ENCODE peak calls at places on chromosomes 3 and 15, in five cellular contexts. U is H1, R is IMR-90, P is neuronal stem cell, Y is mesenchymal stem cell. E is an unnamed sample.

GRCh38 chr15:60708684-60709083 is 229.7 kb upstream of the ICE2 start:
- DNase-seq in U (no peak), R (peak), P (no peak), Y (peak), E (no peak)

GRCh38 chr3:9673082-9673481 is 23.8 kb downstream of the MTMR14 start:
- DNase-seq in U (no peak), R (no peak), P (no peak), Y (no peak), E (no peak)

GRCh38 chr3:122299872-122300460 is 25.1 kb upstream of the CSTA start:
- DNase-seq in U (peak), R (peak), P (no peak), Y (peak), E (no peak)

GRCh38 chr3:16332904-16333426 is 68.0 kb downstream of the OXNAD1 start:
- DNase-seq in U (no peak), R (peak), P (no peak), Y (peak), E (no peak)

GRCh38 chr15:60773255-60773654 is 294.3 kb upstream of the ICE2 start:
- DNase-seq in U (no peak), R (no peak), P (no peak), Y (no peak), E (no peak)

GRCh38 chr3:190064112-190064511 is 56.6 kb downstream of the P3H2 start:
- DNase-seq in U (no peak), R (peak), P (no peak), Y (peak), E (no peak)

GRCh38 chr3:164687902-164688301 is 390.4 kb downstream of the SI start:
- DNase-seq in U (no peak), R (no peak), P (no peak), Y (no peak), E (no peak)

GRCh38 chr15:70799667-70800450 is 36.5 kb upstream of the UACA start:
- DNase-seq in U (no peak), R (peak), P (no peak), Y (peak), E (no peak)

GRCh38 chr15:33535135-33535534 is 224.4 kb downstream of the RYR3 start:
- DNase-seq in U (no peak), R (no peak), P (no peak), Y (no peak), E (no peak)

GRCh38 chr15:31934821-31935220 is 95.5 kb upstream of the CHRNA7 start:
- DNase-seq in U (no peak), R (no peak), P (no peak), Y (no peak), E (no peak)

GRCh38 chr3:58874248-58874741 is 175.5 kb downstream of the CFAP20DC start:
- DNase-seq in U (no peak), R (peak), P (no peak), Y (peak), E (no peak)

GRCh38 chr3:154050766-154051165 is 70.4 kb upstream of the ARHGEF26 start:
- DNase-seq in U (no peak), R (no peak), P (no peak), Y (peak), E (no peak)

GRCh38 chr3:196989721-196990262 is 21.2 kb upstream of the PIGZ start:
- DNase-seq in U (no peak), R (no peak), P (no peak), Y (no peak), E (no peak)

GRCh38 chr3:46098319-46098761 is 71.1 kb upstream of the XCR1 start:
- DNase-seq in U (no peak), R (peak), P (no peak), Y (peak), E (no peak)

GRCh38 chr3:15330031-15330596 is 2.3 kb downstream of the SH3BP5 start:
- DNase-seq in U (no peak), R (peak), P (no peak), Y (no peak), E (no peak)

GRCh38 chr3:36701903-36702374 is 62.4 kb downstream of the DCLK3 start:
- DNase-seq in U (no peak), R (peak), P (no peak), Y (peak), E (no peak)

GRCh38 chr15:96326551-96327154 is 3.8 kb upstream of the NR2F2 start:
- DNase-seq in U (no peak), R (no peak), P (no peak), Y (peak), E (peak)

GRCh38 chr3:79396595-79396994 is 371.2 kb downstream of the ROBO1 start:
- DNase-seq in U (no peak), R (no peak), P (no peak), Y (no peak), E (no peak)

GRCh38 chr3:15307580-15307979 is 24.8 kb downstream of the SH3BP5 start:
- DNase-seq in U (no peak), R (no peak), P (no peak), Y (no peak), E (no peak)

GRCh38 chr3:185658504-185658912 is 72.4 kb downstream of the SENP2 start:
- DNase-seq in U (no peak), R (peak), P (no peak), Y (peak), E (no peak)

GRCh38 chr3:157335677-157336076 is 101.0 kb upstream of the PTX3 start:
- DNase-seq in U (no peak), R (peak), P (peak), Y (peak), E (peak)

GRCh38 chr3:185144784-185145183 is 8.1 kb downstream of the C3orf70 start:
- DNase-seq in U (no peak), R (no peak), P (no peak), Y (no peak), E (no peak)

GRCh38 chr3:124688580-124689454 is 41.4 kb upstream of the UMPS start:
- DNase-seq in U (peak), R (peak), P (peak), Y (peak), E (peak)

GRCh38 chr3:100834332-100834731 is 125.0 kb downstream of the TFG start:
- DNase-seq in U (no peak), R (no peak), P (no peak), Y (no peak), E (no peak)

GRCh38 chr3:184690236-184690883 is 21.5 kb downstream of the MAGEF1 start:
- DNase-seq in U (no peak), R (no peak), P (no peak), Y (no peak), E (no peak)

GRCh38 chr15:101366853-101367252 is 71.8 kb upstream of the SNRPA1 start:
- DNase-seq in U (peak), R (no peak), P (no peak), Y (no peak), E (no peak)

GRCh38 chr3:58293516-58293915 is 12.5 kb upstream of the RPP14 start:
- DNase-seq in U (no peak), R (no peak), P (no peak), Y (no peak), E (no peak)

GRCh38 chr3:32121137-32121536 is 14.7 kb downstream of the GPD1L start:
- DNase-seq in U (no peak), R (no peak), P (no peak), Y (no peak), E (no peak)

GRCh38 chr3:107685383-107685782 is 162.6 kb downstream of the BBX start:
- DNase-seq in U (no peak), R (no peak), P (no peak), Y (no peak), E (no peak)

GRCh38 chr15:52094811-52095584 is 17.6 kb downstream of the BCL2L10 start:
- DNase-seq in U (no peak), R (no peak), P (no peak), Y (no peak), E (no peak)

GRCh38 chr3:9500108-9501050 is 53.2 kb downstream of the LHFPL4 start:
- DNase-seq in U (peak), R (peak), P (peak), Y (peak), E (peak)

GRCh38 chr15:61141497-61142125 is 87.5 kb downstream of the RORA start:
- DNase-seq in U (no peak), R (no peak), P (no peak), Y (no peak), E (peak)

GRCh38 chr3:124420392-124420791 is 309.9 kb upstream of the UMPS start:
- DNase-seq in U (no peak), R (no peak), P (no peak), Y (no peak), E (no peak)

DNA sequence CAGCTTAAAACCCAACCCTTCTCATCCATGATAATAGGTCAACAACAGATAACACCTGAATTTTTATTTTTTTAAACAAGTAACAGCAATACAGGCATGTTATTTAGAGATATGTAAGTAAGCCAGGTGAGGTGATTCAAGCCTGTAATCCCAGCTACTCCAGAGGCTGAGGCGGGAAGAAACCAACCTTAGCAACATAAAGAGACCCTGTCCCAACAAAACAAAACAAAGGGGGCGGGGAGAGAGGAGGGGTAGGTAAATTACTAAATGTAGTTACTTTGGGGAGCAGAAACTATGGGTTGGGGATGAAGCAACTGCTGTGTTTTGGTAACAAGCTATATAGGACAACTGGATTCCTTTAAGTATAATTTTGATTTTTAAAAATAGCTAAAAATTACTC is 47.0 kb downstream of the GNB4 start:
- DNase-seq in U (no peak), R (no peak), P (no peak), Y (no peak), E (no peak)
- H2BK15ac ChIP-seq in U (no peak), R (no peak), P (no peak), Y (no peak), E (no peak)

GRCh38 chr15:92637621-92638020 is 18.0 kb downstream of the FAM174B start:
- DNase-seq in U (no peak), R (no peak), P (no peak), Y (no peak), E (no peak)

GRCh38 chr15:92636950-92637481 is 18.6 kb downstream of the FAM174B start:
- DNase-seq in U (peak), R (no peak), P (no peak), Y (no peak), E (peak)

GRCh38 chr15:92634641-92635272 is 20.8 kb downstream of the FAM174B start:
- DNase-seq in U (peak), R (no peak), P (no peak), Y (no peak), E (no peak)

GRCh38 chr15:92638291-92638708 is 17.3 kb downstream of the FAM174B start:
- DNase-seq in U (no peak), R (peak), P (no peak), Y (peak), E (no peak)

DNA sequence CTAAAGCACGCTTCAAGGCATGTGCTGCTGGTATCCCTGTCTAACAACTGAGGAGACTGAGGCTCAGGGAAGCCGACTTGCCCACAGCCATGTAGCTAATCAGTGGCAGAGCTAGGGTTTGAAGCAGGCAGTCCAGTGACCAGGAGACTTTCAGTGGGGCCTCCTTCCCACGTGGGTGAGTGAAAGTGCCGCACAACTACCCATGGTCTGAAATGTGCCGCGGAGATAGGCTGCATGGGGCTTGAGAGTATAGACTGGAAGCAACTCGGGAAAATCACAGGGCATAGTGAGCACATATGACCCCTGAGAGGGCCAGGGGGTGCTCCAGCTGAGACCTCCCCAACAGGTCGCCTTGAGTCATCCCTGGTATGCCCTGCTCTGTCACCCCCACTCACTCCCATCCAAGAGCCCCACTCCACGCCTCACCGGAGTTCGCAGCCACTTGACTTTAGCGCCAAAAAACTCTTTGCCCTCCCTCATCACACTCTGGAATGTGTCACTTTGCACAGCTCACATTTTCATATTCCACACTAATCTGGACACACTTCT is 19.1 kb downstream of the FAM174B start:
- DNase-seq in U (no peak), R (no peak), P (no peak), Y (no peak), E (no peak)
- H2AFZ ChIP-seq in U (no peak), R (no peak), P (no peak), Y (no peak), E (no peak)

GRCh38 chr15:99979371-99979770 is 246.1 kb upstream of the LYSMD4 start:
- DNase-seq in U (no peak), R (no peak), P (no peak), Y (no peak), E (no peak)

GRCh38 chr15:99978426-99978825 is 245.2 kb upstream of the LYSMD4 start:
- DNase-seq in U (no peak), R (no peak), P (no peak), Y (no peak), E (peak)

GRCh38 chr15:99976000-99976399 is 242.8 kb upstream of the LYSMD4 start:
- DNase-seq in U (no peak), R (no peak), P (no peak), Y (no peak), E (no peak)

GRCh38 chr15:99976811-99977271 is 243.6 kb upstream of the LYSMD4 start:
- DNase-seq in U (no peak), R (peak), P (no peak), Y (peak), E (no peak)

DNA sequence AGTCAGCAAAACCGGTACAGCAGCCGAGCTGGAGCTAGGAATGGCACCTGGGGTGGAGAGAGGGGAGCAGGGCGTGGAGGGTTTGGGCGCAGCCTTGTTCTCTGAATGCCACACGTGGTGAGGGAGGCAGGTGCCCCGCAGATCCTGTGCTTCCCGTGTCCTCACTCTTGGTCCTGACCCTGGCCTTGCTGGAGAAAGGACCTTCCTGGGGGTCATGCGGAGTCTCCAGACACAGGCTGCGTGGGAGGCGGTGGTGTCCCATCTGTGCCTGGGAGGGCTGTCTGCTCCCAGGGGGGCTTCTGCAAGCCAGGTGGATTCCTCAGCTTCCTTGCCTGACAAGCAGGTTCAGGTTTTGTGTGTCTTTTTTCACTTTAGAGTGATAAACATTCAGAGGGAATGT is 244.7 kb upstream of the LYSMD4 start:
- DNase-seq in U (no peak), R (no peak), P (no peak), Y (no peak), E (no peak)
- H2AK5ac ChIP-seq in U (no peak), R (no peak), P (no peak), Y (no peak), E (no peak)

GRCh38 chr3:176906046-176906905 is 291.0 kb downstream of the TBL1XR1 start:
- DNase-seq in U (no peak), R (peak), P (no peak), Y (peak), E (no peak)

GRCh38 chr3:176914764-176915163 is 282.5 kb downstream of the TBL1XR1 start:
- DNase-seq in U (no peak), R (no peak), P (no peak), Y (no peak), E (no peak)

GRCh38 chr3:176905331-176905730 is 292.0 kb downstream of the TBL1XR1 start:
- DNase-seq in U (no peak), R (no peak), P (no peak), Y (no peak), E (no peak)

DNA sequence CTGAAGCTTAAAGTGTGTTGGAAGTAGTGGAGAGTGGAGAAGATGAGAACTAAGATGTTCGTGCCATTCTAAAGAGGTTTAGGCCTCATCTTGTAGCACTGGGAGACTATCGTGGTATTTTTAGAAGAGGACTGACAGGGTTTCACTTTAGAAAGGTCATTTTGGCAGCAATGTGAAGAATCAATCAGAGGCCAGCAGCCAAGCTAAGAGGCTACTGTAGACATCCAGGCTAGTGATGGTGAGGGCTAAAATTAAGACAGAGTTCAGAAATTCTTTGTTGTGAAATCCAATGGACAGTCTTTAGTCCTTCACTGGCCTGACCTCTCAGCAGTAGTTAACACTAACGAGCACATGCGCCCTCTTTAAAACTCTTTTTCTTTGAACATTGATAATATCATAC is 288.2 kb downstream of the TBL1XR1 start:
- DNase-seq in U (no peak), R (no peak), P (no peak), Y (no peak), E (no peak)
- H2BK15ac ChIP-seq in U (no peak), R (no peak), P (no peak), Y (no peak), E (no peak)

GRCh38 chr15:90106522-90107117 is 4.4 kb upstream of the IDH2 start:
- DNase-seq in U (no peak), R (peak), P (no peak), Y (peak), E (no peak)
- H2AFZ ChIP-seq in U (peak), R (peak), P (peak), Y (no peak), E (no peak)

DNA sequence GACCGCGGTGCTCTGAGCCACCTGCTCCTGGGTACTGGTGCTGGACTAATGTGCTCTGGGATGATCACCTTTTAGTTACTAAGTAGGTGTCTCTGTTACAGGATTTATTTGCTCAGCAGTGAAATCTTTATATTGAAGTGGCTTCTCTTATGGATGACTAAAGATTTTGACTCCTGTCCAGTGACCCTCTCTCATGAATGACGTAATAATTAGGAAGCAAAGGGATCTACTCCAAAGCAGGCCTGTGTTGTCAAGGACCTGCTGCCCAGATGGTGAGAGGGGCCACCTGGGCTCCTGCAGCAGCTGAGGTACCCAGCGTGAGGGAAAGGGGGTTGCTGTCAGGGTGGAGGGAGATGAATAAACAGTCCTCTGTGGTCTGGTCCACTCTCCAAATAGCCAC is 263.6 kb downstream of the GABRG3 start:
- DNase-seq in U (no peak), R (no peak), P (no peak), Y (no peak), E (no peak)
- H2AK5ac ChIP-seq in U (no peak), R (no peak), P (no peak), Y (no peak), E (no peak)

DNA sequence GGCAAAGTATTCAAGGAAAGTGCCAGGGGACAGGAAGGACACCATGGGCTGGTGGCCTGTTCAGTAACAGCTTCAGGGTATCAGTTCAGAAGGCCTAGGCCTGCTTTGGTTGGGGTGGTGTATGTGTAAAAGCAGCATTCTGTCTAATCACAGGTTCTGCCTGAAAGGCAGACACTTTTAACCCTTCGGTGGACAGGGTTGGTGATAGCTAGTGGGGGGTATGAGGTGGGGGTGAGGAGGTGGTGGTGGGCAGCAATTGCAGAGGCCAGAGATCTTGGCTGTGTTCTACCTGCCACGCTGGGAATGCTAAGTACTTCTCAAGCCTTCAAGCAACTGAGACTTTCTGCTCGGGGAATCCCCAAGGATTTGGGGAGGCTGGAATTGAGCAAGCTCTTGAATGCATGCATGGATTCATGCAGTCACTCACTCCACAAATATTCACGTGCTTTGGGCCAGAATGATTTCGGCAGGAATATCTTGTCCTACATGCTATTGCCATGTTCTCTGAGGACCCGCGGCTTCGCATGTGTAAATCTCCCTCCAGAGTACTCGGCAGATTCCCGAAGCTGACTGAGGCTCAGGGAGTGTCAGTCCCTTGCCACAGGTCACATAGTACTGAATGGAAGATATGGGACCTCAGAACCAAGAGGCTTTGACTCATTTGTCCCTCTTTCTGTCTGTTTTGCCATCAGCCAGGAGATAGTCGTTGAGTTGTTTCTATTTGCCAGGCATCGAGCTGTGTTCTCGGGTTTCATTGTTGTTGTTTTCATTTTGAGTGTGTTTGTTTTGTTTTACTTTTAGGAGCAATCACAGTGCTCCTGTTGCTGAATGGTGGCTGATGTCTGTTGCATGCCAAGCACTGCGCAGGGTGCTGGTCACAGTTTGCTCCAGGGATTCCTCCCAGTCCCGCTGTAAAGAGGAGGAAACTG is 65.5 kb downstream of the SMAD3 start:
- DNase-seq in U (no peak), R (peak), P (no peak), Y (peak), E (no peak)
- H2BK15ac ChIP-seq in U (no peak), R (peak), P (no peak), Y (no peak), E (no peak)

GRCh38 chr3:179279294-179279693 is 28.4 kb upstream of the KCNMB3 start:
- DNase-seq in U (no peak), R (no peak), P (no peak), Y (no peak), E (no peak)
- H2AFZ ChIP-seq in U (peak), R (no peak), P (no peak), Y (no peak), E (no peak)

E was measured in H9.